ENCODE peak calls at places on chromosomes 12 and 14, in five cellular contexts. V is HepG2, Y is IMR-90, D is GM12878, F is K562. G is an unnamed sample.

GRCh38 chr14:89032086-89032649 is 207.7 kb downstream of the TTC8 start:
- DNase-seq in V (no peak), Y (no peak), D (no peak), F (peak), G (no peak)

GRCh38 chr14:58151264-58151700 is 731 bp downstream of the ARMH4 start:
- DNase-seq in V (peak), Y (no peak), D (no peak), F (no peak), G (no peak)

GRCh38 chr12:76106631-76107030 is 22.1 kb upstream of the NAP1L1 start:
- DNase-seq in V (no peak), Y (no peak), D (no peak), F (no peak), G (no peak)

GRCh38 chr12:13102481-13103195 is 829 bp downstream of the GSG1 start:
- DNase-seq in V (no peak), Y (peak), D (no peak), F (no peak), G (no peak)

GRCh38 chr12:94867066-94867855 is 136.2 kb downstream of the NDUFA12 start:
- DNase-seq in V (no peak), Y (peak), D (no peak), F (no peak), G (no peak)

GRCh38 chr12:104994301-104994700 is 8.2 kb downstream of the NOPCHAP1 start:
- DNase-seq in V (no peak), Y (no peak), D (no peak), F (no peak), G (no peak)

GRCh38 chr14:63245893-63246292 is 41.6 kb downstream of the RHOJ start:
- DNase-seq in V (no peak), Y (no peak), D (no peak), F (no peak), G (no peak)

GRCh38 chr12:104669851-104670337 is 213.1 kb downstream of the CHST11 start:
- DNase-seq in V (no peak), Y (peak), D (peak), F (no peak), G (no peak)

GRCh38 chr14:51954657-51955056 is 34.7 kb upstream of the RTRAF start:
- DNase-seq in V (no peak), Y (no peak), D (no peak), F (no peak), G (no peak)
- TF ChIP-seq RFX5 in V (no peak), Y (no peak), D (no peak), F (no peak), G (no peak)

GRCh38 chr14:36976571-36977023 is 195.8 kb downstream of the SLC25A21 start:
- DNase-seq in V (peak), Y (peak), D (no peak), F (peak), G (no peak)

GRCh38 chr14:36974985-36975384 is 197.4 kb downstream of the SLC25A21 start:
- DNase-seq in V (no peak), Y (no peak), D (no peak), F (no peak), G (no peak)

GRCh38 chr14:36979863-36980262 is 192.5 kb downstream of the SLC25A21 start:
- DNase-seq in V (no peak), Y (no peak), D (no peak), F (no peak), G (no peak)

GRCh38 chr14:36973806-36974442 is 198.5 kb downstream of the SLC25A21 start:
- DNase-seq in V (no peak), Y (peak), D (no peak), F (no peak), G (peak)

GRCh38 chr14:36975834-36976233 is 196.6 kb downstream of the SLC25A21 start:
- DNase-seq in V (peak), Y (peak), D (no peak), F (no peak), G (no peak)
- TF ChIP-seq CTCF in V (peak), Y (no peak), D (no peak), F (peak), G (peak)

GRCh38 chr12:102294568-102294967 is 96.9 kb upstream of the PMCH start:
- DNase-seq in V (no peak), Y (no peak), D (no peak), F (no peak), G (no peak)

GRCh38 chr12:102300824-102301461 is 103.3 kb upstream of the PMCH start:
- DNase-seq in V (peak), Y (peak), D (peak), F (peak), G (peak)

GRCh38 chr12:102299731-102300130 is 102.1 kb upstream of the PMCH start:
- DNase-seq in V (no peak), Y (no peak), D (no peak), F (no peak), G (no peak)

GRCh38 chr12:102297412-102297811 is 99.8 kb upstream of the PMCH start:
- DNase-seq in V (no peak), Y (no peak), D (no peak), F (no peak), G (no peak)

GRCh38 chr12:102298022-102298421 is 100.4 kb upstream of the PMCH start:
- DNase-seq in V (no peak), Y (peak), D (no peak), F (no peak), G (no peak)
- TF ChIP-seq BHLHE40 in V (no peak), Y (no peak), D (no peak), F (no peak), G (no peak)

GRCh38 chr12:52760623-52761022 is 16.5 kb downstream of the KRT76 start:
- DNase-seq in V (no peak), Y (no peak), D (no peak), F (no peak), G (no peak)

GRCh38 chr12:52761802-52762201 is 15.3 kb downstream of the KRT76 start:
- DNase-seq in V (no peak), Y (no peak), D (no peak), F (no peak), G (no peak)

GRCh38 chr12:52757449-52758176 is 19.5 kb downstream of the KRT76 start:
- DNase-seq in V (no peak), Y (no peak), D (no peak), F (no peak), G (no peak)

GRCh38 chr12:52759218-52759617 is 17.9 kb downstream of the KRT76 start:
- DNase-seq in V (no peak), Y (no peak), D (no peak), F (no peak), G (no peak)

GRCh38 chr12:52759695-52760094 is 17.4 kb downstream of the KRT76 start:
- DNase-seq in V (no peak), Y (no peak), D (no peak), F (no peak), G (peak)
- TF ChIP-seq RFX5 in V (no peak), Y (no peak), D (no peak), F (no peak), G (no peak)

GRCh38 chr12:102876883-102877282 is 40.2 kb downstream of the PAH start:
- DNase-seq in V (no peak), Y (no peak), D (no peak), F (no peak), G (peak)

GRCh38 chr12:102883204-102883799 is 33.7 kb downstream of the PAH start:
- DNase-seq in V (peak), Y (no peak), D (no peak), F (peak), G (peak)

GRCh38 chr12:102880783-102881182 is 36.3 kb downstream of the PAH start:
- DNase-seq in V (no peak), Y (no peak), D (no peak), F (no peak), G (no peak)

GRCh38 chr12:102874819-102875218 is 42.2 kb downstream of the PAH start:
- DNase-seq in V (no peak), Y (no peak), D (no peak), F (no peak), G (no peak)

GRCh38 chr12:102879144-102879763 is 37.8 kb downstream of the PAH start:
- DNase-seq in V (no peak), Y (peak), D (peak), F (peak), G (peak)
- TF ChIP-seq CTCF in V (peak), Y (peak), D (peak), F (peak), G (peak)

G was measured in A549.